ENCODE peak calls at places on chromosomes 11 and 22, in nine cellular contexts. One of them, this sample, is unnamed.

GRCh38 chr11:47020793-47021624 is 84.4 kb downstream of the CSTPP1 start:
- DNase-seq in foreskin fibroblast: no peak
- DNase-seq in T-helper 9 cell: no peak
- DNase-seq in GM04504: no peak
- DNase-seq in SK-N-SH: no peak
- DNase-seq in effector CD4-positive, alpha-beta T cell: no peak
- DNase-seq in OCI-LY7: no peak
- DNase-seq in NCI-H2227 treated with DMSO at 0.1 percent for 48 hours: peak; percentile 11
- DNase-seq in activated CD8-positive, alpha-beta T cell treated with anti-CD3 and anti-CD28 coated beads for 36 hours: no peak
- DNase-seq in this sample: no peak

GRCh38 chr11:43923327-43924111 is 18.9 kb upstream of the C11orf96 start:
- DNase-seq in SK-N-SH: peak; percentile 56
- DNase-seq in foreskin fibroblast: peak; percentile 85
- DNase-seq in OCI-LY7: no peak
- DNase-seq in activated CD8-positive, alpha-beta T cell treated with anti-CD3 and anti-CD28 coated beads for 36 hours: no peak
- DNase-seq in T-helper 9 cell: no peak
- DNase-seq in GM04504: no peak
- DNase-seq in effector CD4-positive, alpha-beta T cell: no peak
- DNase-seq in NCI-H2227 treated with DMSO at 0.1 percent for 48 hours: no peak
- DNase-seq in this sample: no peak

GRCh38 chr11:34636127-34636526 is 15.2 kb downstream of the EHF start:
- DNase-seq in foreskin fibroblast: no peak
- DNase-seq in NCI-H2227 treated with DMSO at 0.1 percent for 48 hours: no peak
- DNase-seq in T-helper 9 cell: no peak
- DNase-seq in effector CD4-positive, alpha-beta T cell: no peak
- DNase-seq in OCI-LY7: no peak
- DNase-seq in GM04504: no peak
- DNase-seq in SK-N-SH: no peak
- DNase-seq in activated CD8-positive, alpha-beta T cell treated with anti-CD3 and anti-CD28 coated beads for 36 hours: no peak
- DNase-seq in this sample: no peak

GRCh38 chr11:75100314-75100713 is 3.6 kb upstream of the OR2AT4 start:
- DNase-seq in effector CD4-positive, alpha-beta T cell: no peak
- DNase-seq in foreskin fibroblast: peak; percentile 74
- DNase-seq in SK-N-SH: no peak
- DNase-seq in NCI-H2227 treated with DMSO at 0.1 percent for 48 hours: no peak
- DNase-seq in T-helper 9 cell: no peak
- DNase-seq in GM04504: no peak
- DNase-seq in OCI-LY7: peak; percentile 6
- DNase-seq in activated CD8-positive, alpha-beta T cell treated with anti-CD3 and anti-CD28 coated beads for 36 hours: peak; percentile 61
- DNase-seq in this sample: no peak

GRCh38 chr22:25208328-25208727 is 8.7 kb downstream of the CRYBB3 start:
- DNase-seq in NCI-H2227 treated with DMSO at 0.1 percent for 48 hours: no peak
- DNase-seq in GM04504: no peak
- DNase-seq in foreskin fibroblast: no peak
- DNase-seq in OCI-LY7: no peak
- DNase-seq in effector CD4-positive, alpha-beta T cell: no peak
- DNase-seq in T-helper 9 cell: no peak
- DNase-seq in SK-N-SH: no peak
- DNase-seq in activated CD8-positive, alpha-beta T cell treated with anti-CD3 and anti-CD28 coated beads for 36 hours: no peak
- DNase-seq in this sample: no peak

GRCh38 chr11:2752923-2753322 is 53.1 kb upstream of the KCNQ1OT1 start:
- DNase-seq in OCI-LY7: no peak
- DNase-seq in SK-N-SH: no peak
- DNase-seq in foreskin fibroblast: peak; percentile 23
- DNase-seq in GM04504: no peak
- DNase-seq in activated CD8-positive, alpha-beta T cell treated with anti-CD3 and anti-CD28 coated beads for 36 hours: no peak
- DNase-seq in effector CD4-positive, alpha-beta T cell: no peak
- DNase-seq in T-helper 9 cell: no peak
- DNase-seq in NCI-H2227 treated with DMSO at 0.1 percent for 48 hours: no peak
- DNase-seq in this sample: no peak

GRCh38 chr11:117735350-117735977 is 61.6 kb downstream of the DSCAML1 start:
- DNase-seq in T-helper 9 cell: no peak
- DNase-seq in NCI-H2227 treated with DMSO at 0.1 percent for 48 hours: no peak
- DNase-seq in OCI-LY7: no peak
- DNase-seq in foreskin fibroblast: no peak
- DNase-seq in SK-N-SH: no peak
- DNase-seq in GM04504: no peak
- DNase-seq in activated CD8-positive, alpha-beta T cell treated with anti-CD3 and anti-CD28 coated beads for 36 hours: no peak
- DNase-seq in effector CD4-positive, alpha-beta T cell: no peak
- DNase-seq in this sample: no peak

GRCh38 chr11:44430140-44430539 is 120.2 kb upstream of the ALX4 start:
- DNase-seq in NCI-H2227 treated with DMSO at 0.1 percent for 48 hours: no peak
- DNase-seq in SK-N-SH: no peak
- DNase-seq in T-helper 9 cell: no peak
- DNase-seq in foreskin fibroblast: no peak
- DNase-seq in effector CD4-positive, alpha-beta T cell: no peak
- DNase-seq in activated CD8-positive, alpha-beta T cell treated with anti-CD3 and anti-CD28 coated beads for 36 hours: no peak
- DNase-seq in OCI-LY7: no peak
- DNase-seq in GM04504: no peak
- DNase-seq in this sample: no peak